ENCODE peak calls at places on chromosome 18, in nine cellular contexts. G is heart right ventricle, J is retinal pigment epithelial cell, R is WTC11, K is glutamatergic neuron, L is psoas muscle, A is OCI-LY7, M is omental fat pad, Z is ovary. F is an unnamed sample.

GRCh38 chr18:3914116-3914515 is 464.1 kb downstream of the TGIF1 start:
- DNase-seq in G (no peak), J (no peak), R (no peak), K (no peak), L (no peak), A (no peak), M (no peak), Z (no peak), F (no peak)

GRCh38 chr18:77762632-77763031 is 513.0 kb downstream of the GALR1 start:
- DNase-seq in G (no peak), J (no peak), R (no peak), K (no peak), L (no peak), A (no peak), M (no peak), Z (no peak), F (no peak)

GRCh38 chr18:73384246-73384645 is 516.5 kb upstream of the NETO1 start:
- DNase-seq in G (no peak), J (no peak), R (no peak), K (no peak), L (no peak), A (no peak), M (no peak), Z (no peak), F (no peak)

GRCh38 chr18:808502-808901 is 3.5 kb downstream of the YES1 start:
- DNase-seq in G (no peak), J (no peak), R (no peak), K (no peak), L (no peak), A (no peak), M (no peak), Z (no peak), F (no peak)

GRCh38 chr18:78980279-78980771 is 707 bp downstream of the SALL3 start:
- DNase-seq in G (no peak), J (no peak), R (no peak), K (no peak), L (no peak), A (no peak), M (no peak), Z (no peak), F (peak)

GRCh38 chr18:13159579-13159978 is 59.0 kb upstream of the LDLRAD4 start:
- DNase-seq in G (peak), J (no peak), R (no peak), K (no peak), L (no peak), A (peak), M (no peak), Z (no peak), F (peak)

GRCh38 chr18:13725566-13726227 is 661 bp downstream of the FAM210A start:
- DNase-seq in G (no peak), J (no peak), R (no peak), K (no peak), L (no peak), A (no peak), M (no peak), Z (no peak), F (no peak)

GRCh38 chr18:25604231-25604908 is 252.4 kb upstream of the ZNF521 start:
- DNase-seq in G (no peak), J (no peak), R (no peak), K (no peak), L (no peak), A (no peak), M (no peak), Z (no peak), F (no peak)

GRCh38 chr18:56492136-56492535 is 146.3 kb downstream of the TXNL1 start:
- DNase-seq in G (no peak), J (no peak), R (no peak), K (no peak), L (no peak), A (no peak), M (no peak), Z (no peak), F (no peak)

GRCh38 chr18:23924813-23925212 is 89.7 kb upstream of the TTC39C start:
- DNase-seq in G (no peak), J (peak), R (no peak), K (no peak), L (no peak), A (no peak), M (no peak), Z (no peak), F (no peak)

GRCh38 chr18:58178476-58178875 is 134.4 kb downstream of the NEDD4L start:
- DNase-seq in G (no peak), J (peak), R (no peak), K (no peak), L (no peak), A (no peak), M (no peak), Z (no peak), F (no peak)

GRCh38 chr18:23162473-23162872 is 27.2 kb downstream of the CABLES1 start:
- DNase-seq in G (no peak), J (no peak), R (no peak), K (no peak), L (no peak), A (no peak), M (no peak), Z (no peak), F (no peak)

GRCh38 chr18:31102020-31102684 is at the start of gene DSC2:
- DNase-seq in G (peak), J (no peak), R (peak), K (peak), L (peak), A (no peak), M (no peak), Z (peak), F (peak)

GRCh38 chr18:62085766-62086165 is 101.1 kb downstream of the PIGN start:
- DNase-seq in G (no peak), J (no peak), R (no peak), K (no peak), L (no peak), A (no peak), M (no peak), Z (no peak), F (no peak)

GRCh38 chr18:69944434-69944833 is 3.2 kb downstream of the CD226 start:
- DNase-seq in G (no peak), J (no peak), R (no peak), K (no peak), L (no peak), A (no peak), M (no peak), Z (no peak), F (no peak)

GRCh38 chr18:30245756-30246515 is 796.6 kb downstream of the DSC3 start:
- DNase-seq in G (no peak), J (no peak), R (no peak), K (no peak), L (no peak), A (no peak), M (no peak), Z (no peak), F (no peak)

GRCh38 chr18:32714571-32715148 is 58.2 kb downstream of the KLHL14 start:
- DNase-seq in G (peak), J (peak), R (peak), K (peak), L (no peak), A (peak), M (no peak), Z (no peak), F (peak)

GRCh38 chr18:28331551-28331950 is 154.6 kb upstream of the CDH2 start:
- DNase-seq in G (no peak), J (peak), R (no peak), K (no peak), L (no peak), A (no peak), M (no peak), Z (no peak), F (no peak)

GRCh38 chr18:62634471-62634870 is 80.9 kb upstream of the PHLPP1 start:
- DNase-seq in G (no peak), J (no peak), R (no peak), K (no peak), L (no peak), A (no peak), M (no peak), Z (no peak), F (no peak)

GRCh38 chr18:44920441-44920840 is 239.8 kb downstream of the SETBP1 start:
- DNase-seq in G (no peak), J (no peak), R (no peak), K (no peak), L (no peak), A (no peak), M (no peak), Z (no peak), F (no peak)

GRCh38 chr18:12608292-12608691 is 49.6 kb downstream of the SPIRE1 start:
- DNase-seq in G (no peak), J (no peak), R (no peak), K (no peak), L (no peak), A (no peak), M (no peak), Z (no peak), F (no peak)

GRCh38 chr18:45110577-45111506 is 430.2 kb downstream of the SETBP1 start:
- DNase-seq in G (peak), J (no peak), R (no peak), K (no peak), L (peak), A (no peak), M (no peak), Z (no peak), F (no peak)

GRCh38 chr18:48713302-48713701 is 174.5 kb downstream of the CTIF start:
- DNase-seq in G (peak), J (no peak), R (no peak), K (no peak), L (peak), A (no peak), M (no peak), Z (no peak), F (no peak)

GRCh38 chr18:74459877-74460276 is 2.8 kb upstream of the DIPK1C start:
- DNase-seq in G (no peak), J (no peak), R (peak), K (no peak), L (peak), A (no peak), M (no peak), Z (no peak), F (no peak)
- TF ChIP-seq CTCF in G (peak), J (peak), R (peak), K (peak), L (no peak), A (no peak), M (no peak), Z (no peak), F (peak)

DNA sequence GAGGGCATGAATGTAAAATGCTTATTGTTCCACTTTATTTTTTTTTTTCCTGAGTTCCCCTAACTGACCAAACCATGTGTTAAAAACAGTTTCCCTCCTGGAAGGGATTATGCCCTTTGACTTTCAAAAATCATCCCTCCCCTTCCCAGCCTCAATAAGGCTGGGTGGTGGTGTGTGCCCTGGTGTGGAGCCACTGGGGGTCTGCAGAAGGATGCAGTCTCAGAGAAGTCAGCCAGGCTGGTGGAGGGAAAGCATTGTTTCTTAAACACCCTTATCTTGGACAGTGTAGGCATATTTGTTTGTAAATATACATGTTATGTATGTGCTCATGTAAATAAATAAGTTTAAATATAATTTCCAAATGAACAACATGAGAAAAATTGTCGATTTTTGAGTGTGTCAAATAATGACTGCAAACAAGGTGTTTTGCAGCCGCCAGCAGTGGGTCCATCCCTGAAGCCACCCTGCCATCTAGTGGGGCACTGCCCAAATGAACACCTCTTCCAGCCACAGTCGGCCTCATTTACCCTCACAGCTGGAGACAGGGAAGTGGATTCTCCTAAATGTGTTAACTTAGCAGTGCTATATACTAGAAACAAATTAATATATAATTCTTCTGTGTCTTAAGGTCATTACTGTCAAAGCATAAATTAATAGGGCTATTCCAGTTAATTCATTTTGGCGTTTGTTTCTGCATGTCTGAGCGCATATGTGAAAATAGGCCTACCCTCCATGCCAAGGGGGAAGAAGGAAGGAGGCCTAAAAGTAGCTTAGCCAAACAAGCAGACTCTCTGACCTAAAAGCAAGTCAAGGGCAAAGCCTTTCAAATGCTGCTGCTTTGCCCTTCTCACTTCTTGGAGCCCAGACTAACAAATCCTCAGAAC is 209.6 kb upstream of the PIK3C3 start:
- DNase-seq in G (peak), J (no peak), R (peak), K (peak), L (no peak), A (peak), M (no peak), Z (no peak), F (peak)
- TF ChIP-seq CTCF in G (peak), J (peak), R (peak), K (peak), L (peak), A (peak), M (no peak), Z (no peak), F (peak)

DNA sequence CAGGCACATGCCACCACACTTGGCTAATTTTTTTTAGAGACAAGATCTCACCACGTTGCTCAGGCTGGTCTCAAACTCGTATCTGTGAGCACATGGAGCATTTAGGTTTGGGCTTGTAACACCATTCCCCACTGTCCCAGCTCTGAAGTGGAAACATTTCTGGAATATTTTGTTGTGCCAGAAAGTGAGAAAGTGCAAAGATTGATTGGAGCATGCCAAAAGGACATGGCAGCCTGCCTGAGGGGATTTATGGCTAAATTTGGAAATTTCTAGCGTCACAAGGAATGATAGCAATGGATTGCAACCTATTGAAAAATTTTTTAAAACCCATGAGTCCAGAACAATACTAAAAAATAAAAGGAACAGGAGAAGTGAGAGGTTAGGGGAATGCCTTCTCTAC is 136.8 kb downstream of the ESCO1 start:
- DNase-seq in G (no peak), J (no peak), R (no peak), K (no peak), L (no peak), A (no peak), M (no peak), Z (no peak), F (no peak)
- TF ChIP-seq CTCF in G (no peak), J (no peak), R (no peak), K (no peak), L (no peak), A (no peak), M (no peak), Z (no peak), F (no peak)

DNA sequence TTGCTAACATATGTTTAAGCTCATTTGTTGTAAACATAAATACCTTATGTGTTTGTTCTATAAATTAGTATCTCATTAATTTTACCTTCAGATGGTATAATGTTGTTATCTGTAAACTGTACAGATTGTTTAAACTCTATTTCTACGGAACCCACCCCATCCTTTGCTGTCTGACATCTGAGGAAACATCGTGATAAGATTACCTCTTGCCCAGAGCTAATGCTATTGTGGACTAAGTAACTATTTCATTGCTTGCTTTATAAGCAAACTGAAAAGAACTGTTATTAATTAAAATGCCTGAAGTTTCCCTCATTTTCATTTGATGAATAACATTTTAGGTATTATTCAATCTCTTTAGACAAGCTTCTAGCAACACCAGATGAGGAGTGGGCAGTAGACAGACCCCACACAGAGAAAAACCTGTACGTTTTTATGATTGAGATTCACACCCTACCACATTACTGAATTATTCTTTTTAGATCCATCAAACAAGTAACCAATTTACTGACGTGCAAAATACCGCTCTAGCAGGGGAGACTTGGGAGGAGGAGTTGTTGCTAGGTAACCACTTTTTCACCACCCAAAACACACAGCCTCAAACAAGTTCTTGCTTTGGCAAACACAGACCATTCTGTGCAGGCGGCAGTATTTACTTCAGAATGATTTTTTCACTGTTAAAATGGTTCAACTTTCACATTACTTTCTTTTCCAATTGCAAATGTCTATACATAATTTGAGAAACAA is 1.9 kb upstream of the SYT4 start:
- DNase-seq in G (no peak), J (peak), R (peak), K (no peak), L (no peak), A (peak), M (no peak), Z (no peak), F (peak)
- TF ChIP-seq CTCF in G (no peak), J (no peak), R (no peak), K (no peak), L (no peak), A (no peak), M (no peak), Z (no peak), F (no peak)